ENCODE peak calls at places on chromosomes 7 and 10, in seven cellular contexts. C is HCT116, P is K562, U is HepG2, O is stomach, L is transverse colon, K is spleen. J is an unnamed sample.

GRCh38 chr10:7887417-7887816 is 69.1 kb downstream of the TAF3 start:
- DNase-seq in C (no peak), P (peak; percentile 58), U (no peak), O (no peak), L (no peak), K (no peak), J (no peak)

GRCh38 chr10:80057171-80057570 is 21.3 kb upstream of the TMEM254 start:
- DNase-seq in C (no peak), P (no peak), U (no peak), O (no peak), L (peak; percentile 38), K (no peak), J (no peak)

GRCh38 chr7:2209961-2210323 is 22.8 kb downstream of the MAD1L1 start:
- DNase-seq in C (no peak), P (no peak), U (no peak), O (no peak), L (no peak), K (no peak), J (no peak)

GRCh38 chr10:129953541-129954031 is 10.5 kb downstream of the EBF3 start:
- DNase-seq in C (no peak), P (no peak), U (no peak), O (peak; percentile 8), L (no peak), K (peak; percentile 34), J (peak; percentile 78)

GRCh38 chr7:94418851-94419250 is 24.2 kb downstream of the COL1A2 start:
- DNase-seq in C (no peak), P (no peak), U (no peak), O (no peak), L (no peak), K (no peak), J (no peak)

GRCh38 chr7:51229106-51229537 is 87.5 kb downstream of the COBL start:
- DNase-seq in C (no peak), P (no peak), U (no peak), O (peak; percentile 44), L (no peak), K (no peak), J (no peak)

GRCh38 chr10:73931767-73932624 is 21.1 kb downstream of the PLAU start:
- DNase-seq in C (peak; percentile 91), P (peak; percentile 77), U (peak; percentile 32), O (peak; percentile 55), L (no peak), K (no peak), J (no peak)

GRCh38 chr10:114022292-114022691 is 21.4 kb upstream of the ADRB1 start:
- DNase-seq in C (no peak), P (no peak), U (no peak), O (no peak), L (peak; percentile 11), K (no peak), J (no peak)

GRCh38 chr10:79185796-79186374 is 117.1 kb downstream of the ZMIZ1 start:
- DNase-seq in C (no peak), P (no peak), U (peak; percentile 49), O (no peak), L (no peak), K (no peak), J (no peak)

GRCh38 chr10:34504534-34504933 is 310.6 kb downstream of the PARD3 start:
- DNase-seq in C (peak; percentile 70), P (peak; percentile 16), U (peak; percentile 26), O (peak; percentile 44), L (no peak), K (no peak), J (no peak)

GRCh38 chr10:122466866-122467470 is 5.6 kb downstream of the HTRA1 start:
- DNase-seq in C (no peak), P (no peak), U (no peak), O (no peak), L (no peak), K (peak; percentile 31), J (no peak)

GRCh38 chr10:104307576-104308438 is 30.5 kb downstream of the ITPRIP start:
- DNase-seq in C (no peak), P (no peak), U (no peak), O (no peak), L (no peak), K (no peak), J (no peak)

GRCh38 chr10:9253121-9253520 is 1198.6 kb downstream of the GATA3 start:
- DNase-seq in C (no peak), P (no peak), U (no peak), O (no peak), L (no peak), K (no peak), J (no peak)
- TF ChIP-seq POLR2AphosphoS5 in C (no peak), P (no peak), U (no peak), O (no peak), L (no peak), K (no peak), J (no peak)

GRCh38 chr7:158157460-158157859 is 430.2 kb downstream of the PTPRN2 start:
- DNase-seq in C (no peak), P (no peak), U (no peak), O (no peak), L (no peak), K (no peak), J (no peak)
- H3K9me3 ChIP-seq in C (no peaks in the 10 kb centered on the region), P (no peaks in the 10 kb centered on the region), U (no peaks in the 10 kb centered on the region), O (no peaks in the 10 kb centered on the region), L (no peaks in the 10 kb centered on the region), K (peaks cover 30% of the 10 kb centered on the region), J (no peaks in the 10 kb centered on the region)

GRCh38 chr10:89702121-89702480 is 711 bp downstream of the KIF20B start:
- DNase-seq in C (no peak), P (peak; percentile 9), U (peak; percentile 11), O (no peak), L (no peak), K (no peak), J (no peak)

GRCh38 chr10:89700914-89701237 is 514 bp upstream of the KIF20B start:
- DNase-seq in C (no peak), P (no peak), U (no peak), O (no peak), L (no peak), K (no peak), J (no peak)

GRCh38 chr10:89699581-89700064 is 1.8 kb upstream of the KIF20B start:
- DNase-seq in C (no peak), P (no peak), U (peak; percentile 95), O (no peak), L (no peak), K (no peak), J (no peak)

GRCh38 chr10:89697946-89698345 is 3.4 kb upstream of the KIF20B start:
- DNase-seq in C (no peak), P (no peak), U (no peak), O (no peak), L (no peak), K (no peak), J (no peak)

DNA sequence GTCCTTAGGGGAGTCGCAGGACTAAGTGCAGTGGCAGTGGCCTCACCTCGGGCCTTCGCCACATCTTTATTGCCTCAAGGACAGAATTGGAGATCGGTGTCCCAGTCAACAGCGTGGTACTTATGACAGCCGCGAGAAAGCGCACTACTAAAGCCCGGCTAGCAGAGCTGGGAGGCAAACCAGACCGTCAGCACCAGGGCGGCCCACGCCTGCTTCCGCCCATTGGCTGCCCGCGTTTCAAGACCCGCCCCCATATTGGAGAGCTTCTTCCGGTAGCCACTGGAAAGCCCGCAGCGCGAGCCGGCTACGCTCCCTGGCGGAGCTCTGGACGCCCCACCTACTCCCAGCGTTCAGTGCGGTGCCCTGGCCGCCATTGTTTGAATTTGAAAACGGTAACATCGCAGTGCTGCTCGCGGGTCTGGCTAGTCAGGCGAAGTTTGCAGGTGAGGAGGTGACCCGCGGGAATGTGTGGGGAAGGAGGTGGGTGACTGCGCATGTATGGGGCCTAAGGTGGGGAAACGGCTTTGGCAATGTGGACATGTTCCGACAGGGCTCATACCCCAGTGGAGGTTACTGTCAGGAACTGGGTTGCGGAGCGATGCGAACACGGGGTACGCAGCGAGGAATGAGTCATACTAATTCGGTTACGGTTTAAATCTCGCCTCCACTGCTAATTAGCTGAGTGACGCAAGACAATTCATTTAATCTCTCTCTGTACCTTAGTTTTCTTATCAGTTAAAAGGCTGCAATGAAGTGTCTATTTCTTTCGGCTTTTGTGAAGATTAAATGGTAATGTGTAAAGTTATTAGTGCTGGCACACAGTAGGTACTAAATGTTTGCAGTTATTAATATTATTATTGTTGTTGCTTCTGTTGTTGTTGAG is at the start of gene KIF20B:
- DNase-seq in C (peak; percentile 93), P (peak; percentile 91), U (peak; percentile 94), O (peak; percentile 96), L (peak; percentile 96), K (peak; percentile 99), J (peak; percentile 96)
- TF ChIP-seq POLR2A in C (peak; percentile 78), P (peak; percentile 94), U (peak; percentile 94), O (no peak), L (peak; percentile 75), K (peak; percentile 18), J (no peak)

GRCh38 chr7:155277385-155277994 is 20.2 kb upstream of the INSIG1 start:
- DNase-seq in C (no peak), P (no peak), U (no peak), O (no peak), L (no peak), K (no peak), J (peak; percentile 25)
- TF ChIP-seq POLR2AphosphoS5 in C (no peak), P (no peak), U (no peak), O (no peak), L (no peak), K (no peak), J (no peak)

GRCh38 chr10:131618587-131619267 is 282.1 kb upstream of the PPP2R2D start:
- DNase-seq in C (no peak), P (no peak), U (no peak), O (no peak), L (no peak), K (peak; percentile 52), J (no peak)
- H3K9me3 ChIP-seq in C (no peaks in the 10 kb centered on the region), P (no peaks in the 10 kb centered on the region), U (no peaks in the 10 kb centered on the region), O (no peaks in the 10 kb centered on the region), L (no peaks in the 10 kb centered on the region), K (no peaks in the 10 kb centered on the region), J (peaks cover under 1% of the 10 kb centered on the region)

J was measured in suprapubic skin.